ENCODE peak calls at places on chromosomes 7 and 10, in eight cellular contexts. One of them, this sample, is unnamed.

GRCh38 chr7:39951156-39951942 is 1.3 kb downstream of the CDK13 start:
- DNase-seq in RWPE1: peak
- DNase-seq in KBM-7: peak
- DNase-seq in activated CD4-positive, alpha-beta T cell treated with anti-CD3 and anti-CD28 coated beads, Interleukin-2, amount 10 ng/mL, durations not matched to agents 24 days and 14 days: peak
- DNase-seq in naive thymus-derived CD8-positive, alpha-beta T cell: peak
- DNase-seq in fibroblast of pulmonary artery: peak
- DNase-seq in ELR: peak
- DNase-seq in substantia nigra: peak
- DNase-seq in this sample: peak

GRCh38 chr10:73039635-73040034 is 57.0 kb downstream of the P4HA1 start:
- DNase-seq in RWPE1: no peak
- DNase-seq in KBM-7: no peak
- DNase-seq in activated CD4-positive, alpha-beta T cell treated with anti-CD3 and anti-CD28 coated beads, Interleukin-2, amount 10 ng/mL, durations not matched to agents 24 days and 14 days: no peak
- DNase-seq in naive thymus-derived CD8-positive, alpha-beta T cell: no peak
- DNase-seq in fibroblast of pulmonary artery: peak
- DNase-seq in ELR: peak
- DNase-seq in substantia nigra: no peak
- DNase-seq in this sample: no peak

GRCh38 chr10:92830478-92831389 is 17.6 kb upstream of the EXOC6 start:
- DNase-seq in RWPE1: no peak
- DNase-seq in KBM-7: peak
- DNase-seq in activated CD4-positive, alpha-beta T cell treated with anti-CD3 and anti-CD28 coated beads, Interleukin-2, amount 10 ng/mL, durations not matched to agents 24 days and 14 days: peak
- DNase-seq in naive thymus-derived CD8-positive, alpha-beta T cell: no peak
- DNase-seq in fibroblast of pulmonary artery: no peak
- DNase-seq in ELR: no peak
- DNase-seq in substantia nigra: no peak
- DNase-seq in this sample: peak

GRCh38 chr7:66627151-66627681 is 1.5 kb upstream of the KCTD7 start:
- DNase-seq in RWPE1: no peak
- DNase-seq in KBM-7: peak
- DNase-seq in activated CD4-positive, alpha-beta T cell treated with anti-CD3 and anti-CD28 coated beads, Interleukin-2, amount 10 ng/mL, durations not matched to agents 24 days and 14 days: no peak
- DNase-seq in naive thymus-derived CD8-positive, alpha-beta T cell: no peak
- DNase-seq in fibroblast of pulmonary artery: peak
- DNase-seq in ELR: no peak
- DNase-seq in substantia nigra: no peak
- DNase-seq in this sample: no peak

GRCh38 chr7:139691253-139691781 is 86.5 kb downstream of the HIPK2 start:
- DNase-seq in RWPE1: no peak
- DNase-seq in KBM-7: no peak
- DNase-seq in activated CD4-positive, alpha-beta T cell treated with anti-CD3 and anti-CD28 coated beads, Interleukin-2, amount 10 ng/mL, durations not matched to agents 24 days and 14 days: no peak
- DNase-seq in naive thymus-derived CD8-positive, alpha-beta T cell: no peak
- DNase-seq in fibroblast of pulmonary artery: peak
- DNase-seq in ELR: no peak
- DNase-seq in substantia nigra: no peak
- DNase-seq in this sample: no peak

GRCh38 chr10:121459765-121460453 is 138.3 kb downstream of the FGFR2 start:
- DNase-seq in RWPE1: no peak
- DNase-seq in KBM-7: no peak
- DNase-seq in activated CD4-positive, alpha-beta T cell treated with anti-CD3 and anti-CD28 coated beads, Interleukin-2, amount 10 ng/mL, durations not matched to agents 24 days and 14 days: no peak
- DNase-seq in naive thymus-derived CD8-positive, alpha-beta T cell: no peak
- DNase-seq in fibroblast of pulmonary artery: no peak
- DNase-seq in ELR: no peak
- DNase-seq in substantia nigra: no peak
- DNase-seq in this sample: no peak

GRCh38 chr7:68505721-68506120 is 1092.6 kb upstream of the AUTS2 start:
- DNase-seq in RWPE1: no peak
- DNase-seq in KBM-7: no peak
- DNase-seq in activated CD4-positive, alpha-beta T cell treated with anti-CD3 and anti-CD28 coated beads, Interleukin-2, amount 10 ng/mL, durations not matched to agents 24 days and 14 days: no peak
- DNase-seq in naive thymus-derived CD8-positive, alpha-beta T cell: no peak
- DNase-seq in fibroblast of pulmonary artery: no peak
- DNase-seq in ELR: no peak
- DNase-seq in substantia nigra: no peak
- DNase-seq in this sample: no peak

GRCh38 chr10:94066411-94066810 is 72.7 kb downstream of the PLCE1 start:
- DNase-seq in RWPE1: peak
- DNase-seq in KBM-7: peak
- DNase-seq in activated CD4-positive, alpha-beta T cell treated with anti-CD3 and anti-CD28 coated beads, Interleukin-2, amount 10 ng/mL, durations not matched to agents 24 days and 14 days: no peak
- DNase-seq in naive thymus-derived CD8-positive, alpha-beta T cell: no peak
- DNase-seq in fibroblast of pulmonary artery: peak
- DNase-seq in ELR: peak
- DNase-seq in substantia nigra: no peak
- DNase-seq in this sample: peak

GRCh38 chr7:2154831-2155230 is 77.9 kb downstream of the MAD1L1 start:
- DNase-seq in RWPE1: no peak
- DNase-seq in KBM-7: no peak
- DNase-seq in activated CD4-positive, alpha-beta T cell treated with anti-CD3 and anti-CD28 coated beads, Interleukin-2, amount 10 ng/mL, durations not matched to agents 24 days and 14 days: no peak
- DNase-seq in naive thymus-derived CD8-positive, alpha-beta T cell: no peak
- DNase-seq in fibroblast of pulmonary artery: no peak
- DNase-seq in ELR: no peak
- DNase-seq in substantia nigra: no peak
- DNase-seq in this sample: no peak

GRCh38 chr10:905503-905902 is 26.0 kb downstream of the LARP4B start:
- DNase-seq in RWPE1: no peak
- DNase-seq in KBM-7: no peak
- DNase-seq in activated CD4-positive, alpha-beta T cell treated with anti-CD3 and anti-CD28 coated beads, Interleukin-2, amount 10 ng/mL, durations not matched to agents 24 days and 14 days: no peak
- DNase-seq in naive thymus-derived CD8-positive, alpha-beta T cell: no peak
- DNase-seq in fibroblast of pulmonary artery: peak
- DNase-seq in ELR: peak
- DNase-seq in substantia nigra: no peak
- DNase-seq in this sample: no peak

GRCh38 chr10:13973742-13974141 is 357.0 kb downstream of the FRMD4A start:
- DNase-seq in RWPE1: no peak
- DNase-seq in KBM-7: no peak
- DNase-seq in activated CD4-positive, alpha-beta T cell treated with anti-CD3 and anti-CD28 coated beads, Interleukin-2, amount 10 ng/mL, durations not matched to agents 24 days and 14 days: no peak
- DNase-seq in naive thymus-derived CD8-positive, alpha-beta T cell: no peak
- DNase-seq in fibroblast of pulmonary artery: peak
- DNase-seq in ELR: no peak
- DNase-seq in substantia nigra: no peak
- DNase-seq in this sample: no peak

GRCh38 chr10:129096340-129096984 is 370.6 kb upstream of the MGMT start:
- DNase-seq in RWPE1: no peak
- DNase-seq in KBM-7: no peak
- DNase-seq in activated CD4-positive, alpha-beta T cell treated with anti-CD3 and anti-CD28 coated beads, Interleukin-2, amount 10 ng/mL, durations not matched to agents 24 days and 14 days: no peak
- DNase-seq in naive thymus-derived CD8-positive, alpha-beta T cell: no peak
- DNase-seq in fibroblast of pulmonary artery: peak
- DNase-seq in ELR: no peak
- DNase-seq in substantia nigra: no peak
- DNase-seq in this sample: peak

GRCh38 chr7:3560495-3560894 is 259.4 kb downstream of the SDK1 start:
- DNase-seq in RWPE1: no peak
- DNase-seq in KBM-7: no peak
- DNase-seq in activated CD4-positive, alpha-beta T cell treated with anti-CD3 and anti-CD28 coated beads, Interleukin-2, amount 10 ng/mL, durations not matched to agents 24 days and 14 days: no peak
- DNase-seq in naive thymus-derived CD8-positive, alpha-beta T cell: no peak
- DNase-seq in fibroblast of pulmonary artery: no peak
- DNase-seq in ELR: no peak
- DNase-seq in substantia nigra: no peak
- DNase-seq in this sample: no peak

GRCh38 chr7:121798896-121799295 is 74.1 kb upstream of the PTPRZ1 start:
- DNase-seq in RWPE1: peak
- DNase-seq in KBM-7: no peak
- DNase-seq in activated CD4-positive, alpha-beta T cell treated with anti-CD3 and anti-CD28 coated beads, Interleukin-2, amount 10 ng/mL, durations not matched to agents 24 days and 14 days: no peak
- DNase-seq in naive thymus-derived CD8-positive, alpha-beta T cell: no peak
- DNase-seq in fibroblast of pulmonary artery: no peak
- DNase-seq in ELR: peak
- DNase-seq in substantia nigra: no peak
- DNase-seq in this sample: no peak

GRCh38 chr10:117533507-117534281 is 8.9 kb upstream of the EMX2 start:
- DNase-seq in RWPE1: no peak
- DNase-seq in KBM-7: peak
- DNase-seq in activated CD4-positive, alpha-beta T cell treated with anti-CD3 and anti-CD28 coated beads, Interleukin-2, amount 10 ng/mL, durations not matched to agents 24 days and 14 days: no peak
- DNase-seq in naive thymus-derived CD8-positive, alpha-beta T cell: no peak
- DNase-seq in fibroblast of pulmonary artery: no peak
- DNase-seq in ELR: no peak
- DNase-seq in substantia nigra: no peak
- DNase-seq in this sample: no peak

GRCh38 chr7:19377611-19378339 is 232.6 kb upstream of the FERD3L start:
- DNase-seq in RWPE1: peak
- DNase-seq in KBM-7: no peak
- DNase-seq in activated CD4-positive, alpha-beta T cell treated with anti-CD3 and anti-CD28 coated beads, Interleukin-2, amount 10 ng/mL, durations not matched to agents 24 days and 14 days: no peak
- DNase-seq in naive thymus-derived CD8-positive, alpha-beta T cell: no peak
- DNase-seq in fibroblast of pulmonary artery: peak
- DNase-seq in ELR: peak
- DNase-seq in substantia nigra: no peak
- DNase-seq in this sample: no peak

GRCh38 chr10:78473016-78473415 is 439.4 kb downstream of the RPS24 start:
- DNase-seq in RWPE1: no peak
- DNase-seq in KBM-7: no peak
- DNase-seq in activated CD4-positive, alpha-beta T cell treated with anti-CD3 and anti-CD28 coated beads, Interleukin-2, amount 10 ng/mL, durations not matched to agents 24 days and 14 days: peak
- DNase-seq in naive thymus-derived CD8-positive, alpha-beta T cell: no peak
- DNase-seq in fibroblast of pulmonary artery: no peak
- DNase-seq in ELR: no peak
- DNase-seq in substantia nigra: no peak
- DNase-seq in this sample: no peak

GRCh38 chr10:127228195-127228785 is 31.9 kb upstream of the INSYN2A start:
- DNase-seq in RWPE1: no peak
- DNase-seq in KBM-7: no peak
- DNase-seq in activated CD4-positive, alpha-beta T cell treated with anti-CD3 and anti-CD28 coated beads, Interleukin-2, amount 10 ng/mL, durations not matched to agents 24 days and 14 days: no peak
- DNase-seq in naive thymus-derived CD8-positive, alpha-beta T cell: no peak
- DNase-seq in fibroblast of pulmonary artery: no peak
- DNase-seq in ELR: no peak
- DNase-seq in substantia nigra: no peak
- DNase-seq in this sample: peak

GRCh38 chr10:8767616-8768015 is 713.1 kb downstream of the GATA3 start:
- DNase-seq in RWPE1: no peak
- DNase-seq in KBM-7: no peak
- DNase-seq in activated CD4-positive, alpha-beta T cell treated with anti-CD3 and anti-CD28 coated beads, Interleukin-2, amount 10 ng/mL, durations not matched to agents 24 days and 14 days: no peak
- DNase-seq in naive thymus-derived CD8-positive, alpha-beta T cell: no peak
- DNase-seq in fibroblast of pulmonary artery: no peak
- DNase-seq in ELR: no peak
- DNase-seq in substantia nigra: no peak
- DNase-seq in this sample: no peak

GRCh38 chr10:7410306-7410799 is 481 bp downstream of the SFMBT2 start:
- DNase-seq in RWPE1: peak
- DNase-seq in KBM-7: peak
- DNase-seq in activated CD4-positive, alpha-beta T cell treated with anti-CD3 and anti-CD28 coated beads, Interleukin-2, amount 10 ng/mL, durations not matched to agents 24 days and 14 days: peak
- DNase-seq in naive thymus-derived CD8-positive, alpha-beta T cell: no peak
- DNase-seq in fibroblast of pulmonary artery: peak
- DNase-seq in ELR: no peak
- DNase-seq in substantia nigra: no peak
- DNase-seq in this sample: peak

GRCh38 chr10:22573820-22574569 is 140.4 kb downstream of the PIP4K2A start:
- DNase-seq in RWPE1: no peak
- DNase-seq in KBM-7: peak
- DNase-seq in activated CD4-positive, alpha-beta T cell treated with anti-CD3 and anti-CD28 coated beads, Interleukin-2, amount 10 ng/mL, durations not matched to agents 24 days and 14 days: no peak
- DNase-seq in naive thymus-derived CD8-positive, alpha-beta T cell: no peak
- DNase-seq in fibroblast of pulmonary artery: peak
- DNase-seq in ELR: peak
- DNase-seq in substantia nigra: no peak
- DNase-seq in this sample: peak

GRCh38 chr7:100764841-100765240 is 31.4 kb downstream of the ZAN start:
- DNase-seq in RWPE1: no peak
- DNase-seq in KBM-7: no peak
- DNase-seq in activated CD4-positive, alpha-beta T cell treated with anti-CD3 and anti-CD28 coated beads, Interleukin-2, amount 10 ng/mL, durations not matched to agents 24 days and 14 days: no peak
- DNase-seq in naive thymus-derived CD8-positive, alpha-beta T cell: no peak
- DNase-seq in fibroblast of pulmonary artery: no peak
- DNase-seq in ELR: no peak
- DNase-seq in substantia nigra: no peak
- DNase-seq in this sample: no peak

This sample was measured in dermis blood vessel endothelial cell.